ENCODE peak calls at places on chromosome 3, in eight cellular contexts. T is WTC11, Y is A549, W is HCT116, J is H1, D is SK-N-SH, E is endothelial cell of umbilical vein, A is GM12878. U is an unnamed sample.

GRCh38 chr3:193148678-193149473 is 92.1 kb upstream of the PLAAT1 start:
- DNase-seq in T (no peak), Y (no peak), W (no peak), J (no peak), D (no peak), E (no peak), A (no peak), U (no peak)

GRCh38 chr3:178436773-178437172 is 99.5 kb upstream of the KCNMB2 start:
- DNase-seq in T (no peak), Y (peak; percentile 22), W (peak; percentile 16), J (no peak), D (peak; percentile 55), E (peak; percentile 44), A (no peak), U (peak; percentile 42)

GRCh38 chr3:14431556-14431927 is 29.1 kb downstream of the SLC6A6 start:
- DNase-seq in T (no peak), Y (no peak), W (no peak), J (no peak), D (no peak), E (no peak), A (no peak), U (peak; percentile 77)

GRCh38 chr3:128813003-128813564 is 66.3 kb upstream of the ACAD9 start:
- DNase-seq in T (no peak), Y (no peak), W (no peak), J (no peak), D (no peak), E (peak; percentile 74), A (no peak), U (no peak)

GRCh38 chr3:138950006-138950644 is 3.1 kb downstream of the FOXL2NB start:
- DNase-seq in T (peak; percentile 67), Y (no peak), W (no peak), J (no peak), D (peak; percentile 73), E (no peak), A (no peak), U (peak; percentile 76)

GRCh38 chr3:15892828-15893227 is 95.0 kb upstream of the ANKRD28 start:
- DNase-seq in T (no peak), Y (no peak), W (no peak), J (no peak), D (no peak), E (peak; percentile 16), A (no peak), U (no peak)

GRCh38 chr3:141407043-141407442 is 38.7 kb downstream of the ZBTB38 start:
- DNase-seq in T (no peak), Y (peak; percentile 56), W (no peak), J (no peak), D (no peak), E (no peak), A (no peak), U (no peak)

GRCh38 chr3:114480442-114480841 is 186.6 kb downstream of the TIGIT start:
- DNase-seq in T (no peak), Y (no peak), W (no peak), J (no peak), D (no peak), E (no peak), A (no peak), U (no peak)

GRCh38 chr3:128198313-128198712 is 45.0 kb downstream of the EEFSEC start:
- DNase-seq in T (no peak), Y (no peak), W (no peak), J (no peak), D (no peak), E (no peak), A (no peak), U (no peak)

GRCh38 chr3:64422932-64423331 is 197.7 kb upstream of the PRICKLE2 start:
- DNase-seq in T (no peak), Y (no peak), W (no peak), J (no peak), D (no peak), E (no peak), A (no peak), U (no peak)

GRCh38 chr3:158200973-158201372 is 91.1 kb downstream of the RSRC1 start:
- DNase-seq in T (no peak), Y (no peak), W (no peak), J (no peak), D (no peak), E (no peak), A (no peak), U (no peak)

GRCh38 chr3:122942937-122943827 is 84.4 kb downstream of the SEMA5B start:
- DNase-seq in T (peak; percentile 91), Y (peak; percentile 64), W (peak; percentile 41), J (peak; percentile 49), D (peak; percentile 91), E (peak; percentile 17), A (no peak), U (peak; percentile 59)

GRCh38 chr3:192372627-192373026 is 354.7 kb downstream of the FGF12 start:
- DNase-seq in T (no peak), Y (no peak), W (no peak), J (no peak), D (no peak), E (no peak), A (no peak), U (peak; percentile 6)

GRCh38 chr3:26712211-26713026 is 89.8 kb downstream of the LRRC3B start:
- DNase-seq in T (no peak), Y (peak; percentile 34), W (peak; percentile 3), J (no peak), D (peak; percentile 26), E (no peak), A (no peak), U (peak; percentile 50)

GRCh38 chr3:65348596-65348995 is 660.8 kb upstream of the ADAMTS9 start:
- DNase-seq in T (no peak), Y (peak; percentile 2), W (no peak), J (no peak), D (no peak), E (no peak), A (no peak), U (no peak)

GRCh38 chr3:129330413-129330812 is 51.7 kb downstream of the HMCES start:
- DNase-seq in T (no peak), Y (no peak), W (no peak), J (no peak), D (no peak), E (no peak), A (no peak), U (no peak)

GRCh38 chr3:34312684-34313083 is 514.3 kb downstream of the PDCD6IP start:
- DNase-seq in T (no peak), Y (no peak), W (no peak), J (no peak), D (no peak), E (no peak), A (no peak), U (no peak)

GRCh38 chr3:149393355-149394165 is 16.1 kb upstream of the TM4SF1 start:
- DNase-seq in T (peak; percentile 73), Y (peak; percentile 89), W (peak; percentile 72), J (peak; percentile 33), D (peak; percentile 68), E (peak; percentile 88), A (peak; percentile 15), U (peak; percentile 74)

GRCh38 chr3:36164400-36164799 is 215.9 kb upstream of the STAC start:
- DNase-seq in T (no peak), Y (no peak), W (no peak), J (no peak), D (no peak), E (no peak), A (no peak), U (no peak)

GRCh38 chr3:156209631-156210336 is 89.4 kb downstream of the KCNAB1 start:
- DNase-seq in T (no peak), Y (no peak), W (no peak), J (no peak), D (no peak), E (no peak), A (no peak), U (no peak)

GRCh38 chr3:101303089-101303731 is 17.2 kb downstream of the IMPG2 start:
- DNase-seq in T (no peak), Y (peak; percentile 3), W (no peak), J (no peak), D (no peak), E (peak; percentile 47), A (no peak), U (no peak)

GRCh38 chr3:107128942-107129341 is 248.3 kb upstream of the CCDC54 start:
- DNase-seq in T (no peak), Y (no peak), W (no peak), J (no peak), D (no peak), E (peak; percentile 34), A (no peak), U (no peak)

GRCh38 chr3:37072892-37073291 is 79.6 kb downstream of the MLH1 start:
- DNase-seq in T (no peak), Y (no peak), W (no peak), J (no peak), D (no peak), E (peak; percentile 84), A (no peak), U (no peak)

DNA sequence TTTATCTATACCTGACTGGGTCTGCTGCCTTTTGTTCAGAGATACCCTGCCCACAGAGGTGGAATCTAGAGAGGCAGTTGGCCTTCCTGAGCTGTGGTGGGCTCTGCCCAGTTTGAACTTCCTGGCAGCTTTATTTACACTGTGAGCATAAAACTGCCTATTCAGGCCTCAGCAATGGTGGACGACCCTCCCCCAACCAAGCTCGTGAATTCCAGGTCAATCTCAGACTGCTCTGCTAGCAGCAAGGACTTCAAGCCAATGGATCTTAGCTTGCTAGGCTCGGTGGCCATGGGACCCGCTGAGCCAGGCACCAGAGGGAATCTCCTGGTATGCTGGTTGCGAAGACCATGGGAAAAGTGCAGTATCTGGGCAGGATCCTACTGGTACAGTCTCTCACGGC is 270.2 kb downstream of the CADM2 start:
- DNase-seq in T (no peak), Y (no peak), W (no peak), J (no peak), D (no peak), E (no peak), A (no peak), U (no peak)
- TF ChIP-seq MAX in T (no peak), Y (no peak), W (no peak), J (no peak), D (no peak), E (no peak), A (no peak), U (no peak)

GRCh38 chr3:196639517-196640500 is at the start of gene NRROS:
- DNase-seq in T (peak; percentile 62), Y (no peak), W (no peak), J (peak; percentile 41), D (peak; percentile 72), E (peak; percentile 55), A (no peak), U (peak; percentile 93)
- TF ChIP-seq MAX in T (peak; percentile 51), Y (no peak), W (no peak), J (peak; percentile 69), D (no peak), E (peak; percentile 74), A (peak; percentile 77), U (peak; percentile 58)

GRCh38 chr3:134854285-134854684 is 59.2 kb downstream of the EPHB1 start:
- DNase-seq in T (no peak), Y (no peak), W (no peak), J (no peak), D (no peak), E (no peak), A (no peak), U (peak; percentile 15)
- TF ChIP-seq MAX in T (no peak), Y (no peak), W (no peak), J (no peak), D (no peak), E (no peak), A (no peak), U (no peak)

DNA sequence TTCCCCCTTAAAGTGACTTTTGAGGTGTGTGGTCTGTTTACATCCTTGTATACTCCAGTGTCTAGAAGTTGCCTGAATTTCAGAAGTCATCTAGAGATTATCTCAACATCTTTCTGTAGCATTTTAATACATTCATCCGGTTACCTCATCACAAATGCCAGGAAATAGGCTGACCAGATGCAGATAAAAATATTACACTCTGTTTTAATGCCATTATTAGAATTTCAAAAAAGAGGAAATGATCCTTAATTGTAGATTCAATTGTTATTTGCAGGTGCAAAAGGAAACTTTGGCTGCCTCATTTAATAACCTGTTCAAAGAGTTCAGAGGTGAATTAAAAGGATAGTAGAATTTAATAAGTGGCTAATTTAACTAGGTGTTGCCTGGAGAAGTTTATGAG is 290.9 kb downstream of the C3orf38 start:
- DNase-seq in T (no peak), Y (no peak), W (no peak), J (no peak), D (no peak), E (no peak), A (no peak), U (no peak)
- TF ChIP-seq MAX in T (no peak), Y (no peak), W (no peak), J (no peak), D (no peak), E (no peak), A (no peak), U (no peak)